ENCODE peak calls at places on chromosomes 12 and 14, in five cellular contexts. T is aorta, D is IMR-90, E is fibroblast of pulmonary artery, W is prostate gland. G is an unnamed sample.

GRCh38 chr14:102512713-102513373 is 3.3 kb upstream of the ANKRD9 start:
- DNase-seq in D (no peak), W (no peak), T (no peak), E (no peak), G (no peak)

GRCh38 chr12:49637401-49637800 is 14.0 kb downstream of the PRPF40B start:
- DNase-seq in T (no peak), W (no peak), D (no peak), E (no peak), G (no peak)

GRCh38 chr14:65128096-65128495 is 25.8 kb upstream of the MAX start:
- DNase-seq in E (no peak), D (peak), W (no peak), T (no peak), G (no peak)

GRCh38 chr12:50201987-50202521 is 34.9 kb upstream of the CERS5 start:
- DNase-seq in T (no peak), W (peak), D (peak), E (peak), G (peak)

GRCh38 chr14:72745991-72746980 is 147.6 kb downstream of the DPF3 start:
- DNase-seq in T (no peak), D (peak), W (peak), E (peak), G (peak)

GRCh38 chr14:103207404-103208072 is 84.3 kb downstream of the TNFAIP2 start:
- DNase-seq in W (no peak), E (peak), T (peak), D (no peak), G (no peak)

GRCh38 chr12:32151081-32151480 is 44.4 kb downstream of the BICD1 start:
- DNase-seq in W (no peak), E (no peak), T (no peak), D (no peak), G (no peak)

GRCh38 chr12:44317651-44318126 is 481.8 kb downstream of the TMEM117 start:
- DNase-seq in T (no peak), D (peak), E (peak), W (no peak), G (peak)

GRCh38 chr14:101108579-101109346 is 205.2 kb upstream of the RTL1 start:
- DNase-seq in T (peak), W (no peak), E (no peak), D (no peak), G (no peak)

GRCh38 chr12:68416826-68417225 is 84.7 kb upstream of the MDM1 start:
- DNase-seq in D (peak), W (no peak), T (no peak), E (no peak), G (peak)

GRCh38 chr14:75607842-75608640 is 29.6 kb downstream of the FLVCR2 start:
- DNase-seq in D (no peak), T (no peak), E (no peak), W (no peak), G (no peak)

GRCh38 chr12:120234643-120235368 is 30.7 kb downstream of the PXN start:
- DNase-seq in W (peak), T (peak), E (peak), D (peak), G (peak)

GRCh38 chr14:35534130-35534883 is at the start of gene INSM2:
- DNase-seq in E (peak), D (peak), W (no peak), T (peak), G (peak)

GRCh38 chr12:114041136-114041535 is 75.0 kb upstream of the RBM19 start:
- DNase-seq in W (no peak), E (no peak), D (no peak), T (no peak), G (no peak)

GRCh38 chr12:64558754-64559153 is 51.5 kb upstream of the RASSF3 start:
- DNase-seq in W (no peak), E (no peak), D (no peak), T (no peak), G (no peak)

GRCh38 chr12:12870454-12870853 is 20.9 kb upstream of the GPRC5A start:
- DNase-seq in T (no peak), E (peak), W (no peak), D (peak), G (peak)

GRCh38 chr14:25406818-25407217 is 356.9 kb upstream of the STXBP6 start:
- DNase-seq in W (no peak), D (peak), E (peak), T (no peak), G (peak)

GRCh38 chr12:26283617-26284016 is 88.2 kb downstream of the SSPN start:
- DNase-seq in E (no peak), W (no peak), D (no peak), T (no peak), G (no peak)

GRCh38 chr12:52825961-52826360 is 8.2 kb downstream of the KRT79 start:
- DNase-seq in E (no peak), W (no peak), T (peak), D (no peak), G (no peak)

GRCh38 chr14:105491366-105492006 is 440 bp downstream of the TEDC1 start:
- DNase-seq in T (peak), E (peak), D (peak), W (no peak), G (peak)

GRCh38 chr12:18975933-18976332 is 153.6 kb upstream of the PLEKHA5 start:
- DNase-seq in W (no peak), T (no peak), E (no peak), D (no peak), G (no peak)

GRCh38 chr12:12018454-12018853 is 52.3 kb upstream of the BCL2L14 start:
- DNase-seq in E (peak), D (peak), W (peak), T (no peak), G (peak)

GRCh38 chr14:100972134-100972905 is 68.8 kb upstream of the RTL1 start:
- DNase-seq in E (no peak), D (no peak), W (no peak), T (no peak), G (no peak)

GRCh38 chr14:87407344-87407743 is 585.6 kb downstream of the GALC start:
- DNase-seq in T (no peak), D (no peak), E (no peak), W (no peak), G (no peak)

GRCh38 chr12:109309441-109310246 is 560 bp upstream of the FOXN4 start:
- DNase-seq in W (no peak), E (no peak), T (no peak), D (no peak), G (no peak)

GRCh38 chr14:93967637-93968250 is 8.6 kb downstream of the ASB2 start:
- DNase-seq in D (no peak), E (no peak), W (no peak), T (no peak), G (no peak)

GRCh38 chr12:25071366-25071765 is 122.5 kb upstream of the BCAT1 start:
- DNase-seq in E (peak), W (no peak), T (no peak), D (no peak), G (no peak)

GRCh38 chr12:1107669-1108068 is 116.6 kb downstream of the ERC1 start:
- DNase-seq in E (no peak), T (no peak), D (no peak), W (no peak), G (no peak)

GRCh38 chr12:89493650-89494302 is 30.8 kb downstream of the GALNT4 start:
- DNase-seq in D (no peak), W (no peak), E (no peak), T (no peak), G (no peak)

GRCh38 chr14:71550367-71550766 is 381.9 kb upstream of the RGS6 start:
- DNase-seq in T (no peak), E (no peak), D (no peak), W (no peak), G (no peak)
- H3K4me3 ChIP-seq in T (no peak), E (no peak), D (no peak), W (no peak), G (no peak)

DNA sequence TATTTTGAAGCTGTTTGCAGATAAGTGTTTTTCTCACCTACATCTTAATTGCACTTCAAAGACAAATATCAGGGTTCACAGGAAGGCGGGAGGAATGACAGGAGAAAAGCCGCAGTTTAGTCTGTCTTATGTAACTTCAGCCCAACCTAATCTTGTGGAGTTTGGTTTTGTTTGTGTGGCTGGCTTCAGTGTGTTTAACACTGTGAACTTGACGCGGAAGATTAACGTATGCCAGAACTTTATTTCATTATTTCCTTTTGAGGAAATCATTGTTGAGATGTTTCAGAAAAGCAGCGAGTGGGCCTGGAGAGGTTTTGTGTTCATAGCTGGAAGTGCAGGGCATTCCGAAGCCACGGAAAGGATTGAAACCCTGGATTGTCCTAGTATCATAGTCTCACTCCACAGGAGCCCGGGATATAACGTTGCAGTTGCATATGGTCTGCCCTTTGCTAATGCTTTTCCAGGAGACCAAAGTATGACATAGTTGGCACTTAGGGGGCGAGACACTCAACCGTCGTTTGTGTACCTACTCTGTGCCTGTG is 2.0 kb downstream of the PELI2 start:
- DNase-seq in D (peak), T (no peak), E (peak), W (no peak), G (no peak)
- H3K4me3 ChIP-seq in D (peak), T (peak), E (peak), W (peak), G (no peak)

DNA sequence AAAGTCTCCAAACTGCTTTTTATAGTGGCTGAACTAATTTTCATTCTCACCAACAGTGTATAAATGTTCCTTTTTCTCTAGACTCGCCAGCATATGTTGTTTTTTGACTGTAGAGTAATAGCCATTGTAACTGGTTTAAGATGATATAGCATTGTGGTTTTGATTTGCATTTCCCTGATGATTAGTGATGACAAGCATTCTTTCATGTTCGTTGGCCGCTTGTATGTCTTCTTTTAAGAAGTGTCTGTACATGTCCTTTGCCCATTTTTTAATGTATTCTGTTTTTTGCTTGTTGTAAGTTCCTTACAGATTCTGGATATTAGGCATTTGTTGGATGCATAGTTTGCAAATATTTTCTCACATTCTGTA is 404.9 kb downstream of the FLRT2 start:
- DNase-seq in W (no peak), T (no peak), D (no peak), E (no peak), G (peak)
- H3K4me3 ChIP-seq in W (no peak), T (no peak), D (no peak), E (peak), G (peak)

GRCh38 chr12:132710062-132710421 is 600 bp upstream of the PGAM5 start:
- DNase-seq in D (no peak), T (peak), E (no peak), W (no peak), G (no peak)
- H3K4me3 ChIP-seq in D (peak), T (peak), E (peak), W (peak), G (peak)

GRCh38 chr14:60655898-60656754 is 6.8 kb upstream of the SIX1 start:
- DNase-seq in W (peak), T (no peak), E (no peak), D (peak), G (no peak)

GRCh38 chr14:60657609-60657983 is 8.3 kb upstream of the SIX1 start:
- DNase-seq in E (no peak), T (no peak), W (no peak), D (no peak), G (peak)

GRCh38 chr14:60658116-60658515 is 8.8 kb upstream of the SIX1 start:
- DNase-seq in D (no peak), E (no peak), T (no peak), W (no peak), G (no peak)

GRCh38 chr14:60656755-60657608 is 7.7 kb upstream of the SIX1 start:
- DNase-seq in W (peak), D (peak), E (peak), T (peak), G (peak)

DNA sequence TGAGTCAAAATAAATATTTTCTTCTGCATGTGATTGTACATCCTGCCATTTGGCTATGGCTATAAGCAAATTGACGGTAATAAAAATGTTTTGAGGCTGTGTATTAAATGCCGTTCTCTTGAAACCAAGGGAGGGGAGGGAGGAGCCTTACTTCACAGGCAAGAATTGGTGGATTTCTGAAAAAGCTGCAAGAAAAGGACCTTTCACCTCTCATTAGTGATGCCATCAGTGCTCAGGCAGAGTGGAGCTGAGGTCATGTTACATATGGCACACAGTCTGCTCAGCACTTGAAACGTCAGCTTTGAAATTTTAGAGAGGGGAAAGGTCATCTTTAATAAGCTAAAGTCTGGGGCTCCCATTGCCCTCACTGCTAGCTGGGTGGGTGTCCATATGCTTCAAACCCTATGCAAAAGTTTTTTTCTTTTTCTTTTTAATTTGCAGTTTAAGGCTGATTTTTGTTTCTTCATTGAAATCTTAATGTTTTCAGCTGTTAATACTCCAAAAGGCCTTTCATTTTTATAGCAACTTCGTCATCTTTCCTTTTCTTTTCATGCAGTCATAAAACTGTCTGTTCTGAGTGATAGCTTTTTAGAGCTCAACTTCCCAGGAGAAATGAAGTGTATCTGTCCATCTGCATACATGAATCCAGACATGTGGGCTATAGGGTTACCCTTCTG is 9.8 kb upstream of the SIX1 start:
- DNase-seq in W (no peak), D (peak), E (no peak), T (no peak), G (no peak)
- H3K4me3 ChIP-seq in W (no peak), D (no peak), E (no peak), T (no peak), G (no peak)